ENCODE peak calls at places on chromosomes 7 and 10, in seven cellular contexts. One of them, this sample, is unnamed.

GRCh38 chr7:142478479-142479220 is 220.8 kb upstream of the PRSS58 start:
- DNase-seq in GM13976: peak
- DNase-seq in AG08395: peak
- DNase-seq in CD8-positive, alpha-beta T cell: no peak
- DNase-seq in NCI-H446: peak
- DNase-seq in WERI-Rb-1: peak
- DNase-seq in NCI-H82: peak
- DNase-seq in this sample: no peak

GRCh38 chr7:94908204-94909022 is 1.0 kb downstream of the PPP1R9A start:
- DNase-seq in GM13976: peak
- DNase-seq in AG08395: peak
- DNase-seq in CD8-positive, alpha-beta T cell: no peak
- DNase-seq in NCI-H446: no peak
- DNase-seq in WERI-Rb-1: peak
- DNase-seq in NCI-H82: peak
- DNase-seq in this sample: no peak

GRCh38 chr7:120053390-120053961 is 219.5 kb upstream of the KCND2 start:
- DNase-seq in GM13976: no peak
- DNase-seq in AG08395: no peak
- DNase-seq in CD8-positive, alpha-beta T cell: no peak
- DNase-seq in NCI-H446: no peak
- DNase-seq in WERI-Rb-1: no peak
- DNase-seq in NCI-H82: no peak
- DNase-seq in this sample: no peak

GRCh38 chr7:64613653-64614052 is 50.8 kb upstream of the ZNF680 start:
- DNase-seq in GM13976: no peak
- DNase-seq in AG08395: no peak
- DNase-seq in CD8-positive, alpha-beta T cell: no peak
- DNase-seq in NCI-H446: no peak
- DNase-seq in WERI-Rb-1: no peak
- DNase-seq in NCI-H82: no peak
- DNase-seq in this sample: no peak

GRCh38 chr7:66150471-66150870 is 35.8 kb downstream of the CRCP start:
- DNase-seq in GM13976: no peak
- DNase-seq in AG08395: peak
- DNase-seq in CD8-positive, alpha-beta T cell: no peak
- DNase-seq in NCI-H446: no peak
- DNase-seq in WERI-Rb-1: no peak
- DNase-seq in NCI-H82: no peak
- DNase-seq in this sample: no peak

GRCh38 chr7:26500749-26501352 is 209.2 kb downstream of the SNX10 start:
- DNase-seq in GM13976: peak
- DNase-seq in AG08395: peak
- DNase-seq in CD8-positive, alpha-beta T cell: no peak
- DNase-seq in NCI-H446: peak
- DNase-seq in WERI-Rb-1: no peak
- DNase-seq in NCI-H82: peak
- DNase-seq in this sample: no peak

GRCh38 chr10:11180228-11180627 is 162.6 kb downstream of the CELF2 start:
- DNase-seq in GM13976: no peak
- DNase-seq in AG08395: no peak
- DNase-seq in CD8-positive, alpha-beta T cell: peak
- DNase-seq in NCI-H446: no peak
- DNase-seq in WERI-Rb-1: no peak
- DNase-seq in NCI-H82: no peak
- DNase-seq in this sample: peak

GRCh38 chr7:14858866-14859265 is 43.7 kb downstream of the DGKB start:
- DNase-seq in GM13976: no peak
- DNase-seq in AG08395: no peak
- DNase-seq in CD8-positive, alpha-beta T cell: no peak
- DNase-seq in NCI-H446: no peak
- DNase-seq in WERI-Rb-1: no peak
- DNase-seq in NCI-H82: no peak
- DNase-seq in this sample: no peak

GRCh38 chr10:35909291-35909690 is 267.2 kb upstream of the FZD8 start:
- DNase-seq in GM13976: no peak
- DNase-seq in AG08395: no peak
- DNase-seq in CD8-positive, alpha-beta T cell: no peak
- DNase-seq in NCI-H446: no peak
- DNase-seq in WERI-Rb-1: no peak
- DNase-seq in NCI-H82: no peak
- DNase-seq in this sample: no peak